ENCODE peak calls at places on chromosomes 6 and 20, in six cellular contexts. K, R, P, C, A and Y are unnamed samples.

GRCh38 chr6:132568611-132569010 is 1.5 kb upstream of the TAAR6 start:
- DNase-seq in K (no peak), R (no peak), P (no peak), C (no peak), A (no peak), Y (no peak)

GRCh38 chr6:142846883-142847287 is 98.1 kb downstream of the HIVEP2 start:
- DNase-seq in K (peak; percentile 39), R (no peak), P (no peak), C (no peak), A (no peak), Y (peak; percentile 75)

GRCh38 chr6:143867236-143867635 is 3.0 kb downstream of the ZC2HC1B start:
- DNase-seq in K (no peak), R (no peak), P (no peak), C (no peak), A (no peak), Y (no peak)

GRCh38 chr20:58913079-58913478 is 60.6 kb downstream of the GNAS start:
- DNase-seq in K (no peak), R (no peak), P (no peak), C (no peak), A (no peak), Y (no peak)

GRCh38 chr20:58531657-58532056 is 16.5 kb upstream of the APCDD1L start:
- DNase-seq in K (no peak), R (no peak), P (no peak), C (no peak), A (no peak), Y (no peak)

GRCh38 chr6:146289816-146290588 is 253.6 kb upstream of the RAB32 start:
- DNase-seq in K (no peak), R (no peak), P (no peak), C (no peak), A (no peak), Y (no peak)

GRCh38 chr6:98924647-98925046 is 23.1 kb downstream of the FBXL4 start:
- DNase-seq in K (no peak), R (no peak), P (no peak), C (no peak), A (no peak), Y (no peak)

GRCh38 chr20:63968928-63969760 is 586 bp downstream of the ZNF512B start:
- DNase-seq in K (no peak), R (peak; percentile 86), P (no peak), C (no peak), A (peak; percentile 50), Y (peak; percentile 81)

GRCh38 chr20:48986899-48987298 is 59.2 kb upstream of the CSE1L start:
- DNase-seq in K (peak; percentile 18), R (peak; percentile 29), P (no peak), C (no peak), A (peak; percentile 17), Y (peak; percentile 49)

GRCh38 chr6:6811151-6812002 is 222.9 kb downstream of the LY86 start:
- DNase-seq in K (peak; percentile 71), R (no peak), P (no peak), C (peak; percentile 50), A (no peak), Y (peak; percentile 73)

GRCh38 chr20:52983726-52984450 is 11.7 kb downstream of the TSHZ2 start:
- DNase-seq in K (no peak), R (no peak), P (no peak), C (no peak), A (no peak), Y (no peak)

GRCh38 chr20:1820137-1821074 is 74.8 kb upstream of the SIRPA start:
- DNase-seq in K (no peak), R (no peak), P (no peak), C (no peak), A (no peak), Y (no peak)

GRCh38 chr6:25655746-25656145 is 3.7 kb downstream of the SCGN start:
- DNase-seq in K (no peak), R (no peak), P (no peak), C (no peak), A (no peak), Y (no peak)

GRCh38 chr20:38825901-38826625 is 20.6 kb downstream of the PPP1R16B start:
- DNase-seq in K (peak; percentile 61), R (no peak), P (no peak), C (no peak), A (peak; percentile 67), Y (peak; percentile 85)

GRCh38 chr20:3614509-3614908 is 48.7 kb downstream of the GFRA4 start:
- DNase-seq in K (no peak), R (no peak), P (no peak), C (no peak), A (no peak), Y (no peak)

GRCh38 chr6:20056350-20056992 is 155.8 kb downstream of the MBOAT1 start:
- DNase-seq in K (peak; percentile 47), R (peak; percentile 39), P (peak; percentile 8), C (no peak), A (peak; percentile 58), Y (peak; percentile 48)

GRCh38 chr6:149840345-149841075 is 23.6 kb downstream of the LRP11 start:
- DNase-seq in K (peak; percentile 76), R (peak; percentile 76), P (no peak), C (no peak), A (peak; percentile 88), Y (peak; percentile 82)

GRCh38 chr20:38197217-38198008 is 32.3 kb upstream of the TGM2 start:
- DNase-seq in K (no peak), R (no peak), P (no peak), C (no peak), A (no peak), Y (no peak)

GRCh38 chr6:122180132-122180531 is 219.3 kb upstream of the HSF2 start:
- DNase-seq in K (no peak), R (no peak), P (no peak), C (no peak), A (no peak), Y (no peak)

GRCh38 chr20:39067526-39068216 is 105.5 kb downstream of the DHX35 start:
- DNase-seq in K (no peak), R (no peak), P (no peak), C (no peak), A (no peak), Y (no peak)

GRCh38 chr6:17470953-17471335 is 77.5 kb downstream of the CAP2 start:
- DNase-seq in K (peak; percentile 47), R (no peak), P (no peak), C (no peak), A (no peak), Y (no peak)

GRCh38 chr20:40654876-40655275 is 34.2 kb downstream of the MAFB start:
- DNase-seq in K (no peak), R (no peak), P (no peak), C (no peak), A (no peak), Y (no peak)

GRCh38 chr6:68279793-68280557 is 355.1 kb upstream of the ADGRB3 start:
- DNase-seq in K (peak; percentile 19), R (no peak), P (no peak), C (no peak), A (no peak), Y (no peak)
- TF ChIP-seq CHD2 in K (no peak), R (no peak), P (no peak), C (no peak), A (no peak), Y (no peak)

GRCh38 chr6:77466055-77467028 is 3.1 kb upstream of the HTR1B start:
- DNase-seq in K (peak; percentile 46), R (peak; percentile 54), P (no peak), C (no peak), A (no peak), Y (peak; percentile 20)
- TF ChIP-seq CHD2 in K (no peak), R (no peak), P (no peak), C (no peak), A (no peak), Y (no peak)

GRCh38 chr6:35248300-35248699 is 11.2 kb upstream of the ZNF76 start:
- DNase-seq in K (peak; percentile 7), R (no peak), P (no peak), C (no peak), A (peak; percentile 50), Y (no peak)
- TF ChIP-seq CHD2 in K (no peak), R (no peak), P (no peak), C (no peak), A (no peak), Y (no peak)

GRCh38 chr6:157755032-157755751 is 67.9 kb upstream of the SNX9 start:
- DNase-seq in K (no peak), R (no peak), P (no peak), C (no peak), A (no peak), Y (no peak)

GRCh38 chr6:157755752-157756411 is 67.2 kb upstream of the SNX9 start:
- DNase-seq in K (no peak), R (no peak), P (no peak), C (no peak), A (no peak), Y (no peak)

GRCh38 chr6:157754351-157754750 is 68.7 kb upstream of the SNX9 start:
- DNase-seq in K (no peak), R (no peak), P (no peak), C (no peak), A (no peak), Y (no peak)

GRCh38 chr6:157751547-157752200 is 71.4 kb upstream of the SNX9 start:
- DNase-seq in K (no peak), R (no peak), P (no peak), C (no peak), A (no peak), Y (no peak)

GRCh38 chr6:157753291-157753690 is 69.8 kb upstream of the SNX9 start:
- DNase-seq in K (no peak), R (no peak), P (no peak), C (no peak), A (no peak), Y (no peak)
- TF ChIP-seq CHD2 in K (no peak), R (no peak), P (no peak), C (no peak), A (no peak), Y (no peak)